ENCODE peak calls at places on chromosomes 11 and 22, in nine cellular contexts. L, I, R, O, T, C, U, D and K are unnamed samples.

GRCh38 chr11:66934971-66935779 is 23.0 kb downstream of the PC start:
- DNase-seq in I (no peak), C (no peak), R (peak), D (peak), T (no peak), L (no peak), O (no peak), U (no peak), K (no peak)

GRCh38 chr11:64324692-64325469 is 7.0 kb downstream of the PRDX5 start:
- DNase-seq in I (no peak), L (no peak), D (no peak), O (no peak), U (no peak), T (no peak), C (no peak), R (no peak), K (peak)

GRCh38 chr11:6326980-6327379 is 6.7 kb upstream of the CAVIN3 start:
- DNase-seq in R (no peak), O (no peak), I (no peak), T (no peak), D (no peak), U (no peak), C (no peak), L (no peak), K (no peak)

GRCh38 chr22:40324468-40325305 is 21.6 kb upstream of the ADSL start:
- DNase-seq in I (no peak), D (no peak), T (no peak), O (no peak), R (no peak), L (no peak), C (no peak), U (no peak), K (no peak)

GRCh38 chr11:132961453-132961852 is 570.8 kb downstream of the OPCML start:
- DNase-seq in T (no peak), C (no peak), R (no peak), L (no peak), U (no peak), D (no peak), O (no peak), I (no peak), K (no peak)

GRCh38 chr11:13210424-13210823 is 67.2 kb upstream of the BMAL1 start:
- DNase-seq in T (peak), R (peak), D (peak), L (peak), C (no peak), I (peak), O (peak), U (peak), K (no peak)

GRCh38 chr22:22817468-22818201 is 70.0 kb upstream of the IGLL5 start:
- DNase-seq in R (no peak), U (no peak), C (peak), I (no peak), T (no peak), O (no peak), D (peak), L (no peak), K (no peak)

GRCh38 chr11:2761131-2762030 is 61.6 kb upstream of the KCNQ1OT1 start:
- DNase-seq in U (no peak), D (no peak), I (peak), T (no peak), L (peak), C (peak), R (no peak), O (peak), K (no peak)

GRCh38 chr11:68751331-68751856 is at the start of gene TESMIN:
- DNase-seq in O (peak), U (peak), C (peak), L (peak), R (peak), I (peak), T (peak), D (peak), K (peak)

GRCh38 chr11:126390418-126390817 is 34.9 kb downstream of the ST3GAL4 start:
- DNase-seq in C (no peak), I (no peak), O (no peak), L (no peak), U (no peak), R (no peak), D (no peak), T (no peak), K (no peak)

GRCh38 chr11:120778692-120779490 is 245.0 kb upstream of the TBCEL start:
- DNase-seq in I (no peak), D (no peak), U (no peak), T (no peak), C (peak), R (no peak), L (no peak), O (no peak), K (no peak)

GRCh38 chr11:33542921-33543320 is 157.7 kb downstream of the C11orf91 start:
- DNase-seq in O (peak), T (peak), L (peak), R (peak), D (peak), C (peak), U (peak), I (no peak), K (no peak)

GRCh38 chr22:44807915-44808690 is 55.7 kb downstream of the ARHGAP8 start:
- DNase-seq in L (peak), O (no peak), T (peak), D (peak), I (no peak), U (no peak), C (no peak), R (no peak), K (no peak)

GRCh38 chr11:69018924-69019323 is 5.9 kb upstream of the MRGPRF start:
- DNase-seq in U (no peak), L (no peak), D (no peak), R (peak), I (no peak), O (no peak), C (no peak), T (no peak), K (no peak)

GRCh38 chr22:49972163-49973017 is 11.8 kb downstream of the PIM3 start:
- DNase-seq in O (peak), U (no peak), R (no peak), D (peak), I (peak), C (no peak), T (no peak), L (peak), K (no peak)

GRCh38 chr11:69686856-69687255 is 11.7 kb upstream of the LTO1 start:
- DNase-seq in I (no peak), R (no peak), L (no peak), C (no peak), O (no peak), D (no peak), T (no peak), U (no peak), K (peak)

GRCh38 chr11:28169816-28170215 is 61.6 kb downstream of the METTL15 start:
- DNase-seq in U (no peak), T (no peak), C (no peak), L (no peak), O (no peak), R (peak), D (no peak), I (no peak), K (no peak)

GRCh38 chr11:118198370-118198769 is 21.9 kb upstream of the SCN2B start:
- DNase-seq in D (peak), U (peak), T (peak), I (peak), C (no peak), L (peak), R (peak), O (peak), K (no peak)

GRCh38 chr11:2459016-2459725 is 14.4 kb downstream of the KCNQ1 start:
- DNase-seq in T (no peak), R (no peak), D (no peak), C (no peak), U (no peak), I (peak), O (no peak), L (no peak), K (no peak)

GRCh38 chr11:125284209-125284608 is 119.7 kb downstream of the PKNOX2 start:
- DNase-seq in R (no peak), O (no peak), D (no peak), L (no peak), T (no peak), C (no peak), I (no peak), U (no peak), K (no peak)

GRCh38 chr11:2553886-2554285 is 109.1 kb downstream of the KCNQ1 start:
- DNase-seq in I (no peak), T (no peak), D (no peak), O (no peak), R (no peak), L (no peak), C (no peak), U (no peak), K (no peak)

GRCh38 chr11:117479372-117479771 is 151.7 kb downstream of the CEP164 start:
- DNase-seq in C (no peak), O (no peak), R (no peak), U (no peak), T (no peak), L (no peak), I (no peak), D (peak), K (no peak)

GRCh38 chr22:18056161-18056666 is 21.6 kb upstream of the PEX26 start:
- DNase-seq in T (peak), U (peak), I (no peak), R (peak), O (no peak), D (no peak), C (no peak), L (peak), K (peak)

GRCh38 chr11:100637706-100638105 is 49.4 kb upstream of the ARHGAP42 start:
- DNase-seq in T (no peak), I (no peak), D (no peak), C (no peak), R (no peak), L (no peak), O (no peak), U (no peak), K (no peak)

GRCh38 chr11:87324817-87325489 is 287.2 kb downstream of the TMEM135 start:
- DNase-seq in D (no peak), L (no peak), T (no peak), I (no peak), R (peak), C (no peak), O (no peak), U (no peak), K (no peak)

GRCh38 chr11:1382429-1382828 is 7.3 kb upstream of the BRSK2 start:
- DNase-seq in I (no peak), O (no peak), C (no peak), T (no peak), D (no peak), R (no peak), U (no peak), L (peak), K (no peak)

GRCh38 chr11:2685566-2686359 is 14.0 kb downstream of the KCNQ1OT1 start:
- DNase-seq in O (no peak), L (no peak), D (no peak), R (no peak), U (no peak), C (no peak), T (no peak), I (peak), K (no peak)

GRCh38 chr11:27933992-27934829 is 173.7 kb downstream of the KIF18A start:
- DNase-seq in D (no peak), O (no peak), L (no peak), T (no peak), I (no peak), U (peak), R (peak), C (no peak), K (peak)

GRCh38 chr11:67558084-67558772 is 25.4 kb upstream of the GSTP1 start:
- DNase-seq in U (no peak), D (no peak), O (peak), L (peak), R (no peak), I (no peak), C (no peak), T (peak), K (no peak)

GRCh38 chr22:44957267-44957905 is 52.4 kb downstream of the PHF21B start:
- DNase-seq in O (no peak), U (no peak), I (no peak), D (no peak), R (peak), C (no peak), T (peak), L (no peak), K (no peak)

GRCh38 chr11:12303431-12304149 is 73.8 kb upstream of the PARVA start:
- DNase-seq in C (no peak), U (no peak), D (no peak), L (no peak), T (no peak), O (no peak), I (no peak), R (no peak), K (no peak)

GRCh38 chr11:68525930-68526329 is 65.4 kb downstream of the PPP6R3 start:
- DNase-seq in R (peak), L (no peak), D (no peak), I (no peak), U (no peak), O (no peak), C (no peak), T (no peak), K (peak)

GRCh38 chr11:17652556-17652955 is 66.8 kb upstream of the MYOD1 start:
- DNase-seq in I (no peak), U (no peak), D (no peak), R (no peak), T (no peak), C (no peak), O (no peak), L (no peak), K (no peak)

GRCh38 chr22:30282616-30283046 is 6.7 kb downstream of the CASTOR1 start:
- DNase-seq in R (no peak), U (no peak), D (no peak), T (no peak), L (no peak), I (no peak), C (no peak), O (no peak), K (no peak)

GRCh38 chr11:65445604-65446445 is 23.2 kb downstream of the NEAT1 start:
- DNase-seq in I (no peak), D (no peak), U (no peak), L (no peak), R (peak), T (no peak), O (no peak), C (no peak), K (peak)

GRCh38 chr22:31616315-31616980 is 45.6 kb downstream of the PISD start:
- DNase-seq in C (no peak), R (no peak), I (no peak), U (no peak), O (no peak), T (peak), D (no peak), L (peak), K (no peak)

GRCh38 chr11:116857936-116858335 is 20.5 kb upstream of the APOA1 start:
- DNase-seq in O (no peak), U (no peak), I (no peak), L (no peak), R (no peak), C (no peak), T (no peak), D (no peak), K (no peak)

GRCh38 chr11:61752117-61752924 is at the start of gene MYRF:
- DNase-seq in D (peak), O (peak), L (peak), T (no peak), I (no peak), U (no peak), R (peak), C (no peak), K (no peak)

DNA sequence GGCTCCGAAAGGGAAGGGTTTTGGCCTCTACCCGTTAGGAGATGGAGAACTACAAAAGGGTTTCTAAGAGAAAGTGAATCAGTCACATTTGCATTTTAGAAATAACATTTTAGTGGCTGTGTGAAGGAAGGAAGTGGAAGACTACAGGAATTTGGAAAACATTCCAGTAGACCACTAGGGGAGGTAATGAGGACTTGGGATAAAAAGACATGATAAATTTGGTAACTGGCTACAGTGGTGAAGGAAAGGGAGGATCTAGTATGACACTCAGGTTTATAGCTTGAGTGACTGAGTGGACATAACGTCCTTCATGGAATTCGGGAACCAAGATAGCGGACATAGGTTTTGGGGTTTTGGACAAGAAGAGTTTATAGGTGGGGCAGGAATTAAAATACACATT is 7.0 kb upstream of the RRM1 start:
- DNase-seq in I (no peak), R (peak), T (no peak), O (no peak), D (no peak), L (no peak), U (no peak), C (no peak), K (no peak)
- TF ChIP-seq CTCF in I (no peak), R (peak), T (no peak), O (no peak), D (peak), L (no peak), U (no peak), C (no peak), K (peak)

GRCh38 chr22:37416389-37416788 is 10.9 kb downstream of the ELFN2 start:
- DNase-seq in L (no peak), T (no peak), I (no peak), U (no peak), O (no peak), C (no peak), D (no peak), R (no peak), K (no peak)

GRCh38 chr22:37417737-37418348 is 9.4 kb downstream of the ELFN2 start:
- DNase-seq in O (no peak), D (no peak), T (no peak), C (no peak), L (no peak), I (no peak), R (peak), U (no peak), K (no peak)

GRCh38 chr22:37417264-37417663 is 10.0 kb downstream of the ELFN2 start:
- DNase-seq in I (no peak), L (no peak), R (no peak), O (no peak), D (no peak), U (no peak), T (no peak), C (no peak), K (no peak)

GRCh38 chr22:37415210-37415609 is 12.1 kb downstream of the ELFN2 start:
- DNase-seq in T (no peak), O (no peak), U (no peak), C (no peak), D (no peak), L (no peak), R (no peak), I (no peak), K (no peak)

GRCh38 chr22:37416806-37417205 is 10.5 kb downstream of the ELFN2 start:
- DNase-seq in U (no peak), R (no peak), L (no peak), O (no peak), I (no peak), C (no peak), D (no peak), T (no peak), K (no peak)
- H3K27ac ChIP-seq in U (no peak), R (no peak), L (no peak), O (no peak), I (no peak), C (no peak), D (no peak), T (no peak), K (no peak)

GRCh38 chr11:123560001-123560400 is 94.4 kb downstream of the SCN3B start:
- DNase-seq in U (no peak), L (peak), O (no peak), R (peak), T (no peak), I (no peak), C (no peak), D (no peak), K (no peak)
- TF ChIP-seq CTCF in U (no peak), L (no peak), O (no peak), R (no peak), T (no peak), I (no peak), C (no peak), D (no peak), K (no peak)

DNA sequence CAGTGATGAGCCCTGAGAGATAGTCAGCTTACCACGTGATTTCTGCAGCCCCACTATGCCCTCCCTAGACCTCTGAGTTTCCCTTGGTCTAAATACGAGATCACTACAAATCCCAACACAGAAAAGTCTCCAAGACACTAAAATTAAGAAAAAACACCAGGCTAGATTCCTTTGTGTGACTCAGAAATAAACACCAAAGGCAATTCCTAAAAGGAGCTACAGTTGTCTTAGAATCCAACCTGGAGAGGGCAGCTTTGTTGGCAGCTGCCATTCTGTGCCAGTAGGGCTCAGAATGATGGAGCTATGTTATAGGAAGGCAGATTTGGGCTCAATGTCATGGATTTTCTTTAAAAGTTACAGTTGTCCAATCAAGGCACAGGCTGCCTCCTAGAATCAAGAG is 37.1 kb upstream of the HMGXB4 start:
- DNase-seq in L (no peak), R (no peak), I (no peak), C (no peak), O (no peak), U (no peak), D (no peak), T (no peak), K (no peak)
- H3K27ac ChIP-seq in L (no peak), R (no peak), I (no peak), C (no peak), O (no peak), U (no peak), D (no peak), T (no peak), K (no peak)

GRCh38 chr11:77115181-77115611 is 12.6 kb downstream of the OMP start:
- DNase-seq in C (no peak), U (peak), O (no peak), T (no peak), R (no peak), I (no peak), L (no peak), D (peak), K (no peak)
- TF ChIP-seq CTCF in C (no peak), U (no peak), O (no peak), T (no peak), R (no peak), I (no peak), L (no peak), D (peak), K (no peak)

GRCh38 chr11:3901249-3902025 is 46.0 kb downstream of the STIM1 start:
- DNase-seq in O (no peak), I (no peak), U (no peak), C (no peak), T (no peak), R (no peak), L (no peak), D (no peak), K (no peak)

GRCh38 chr11:3905080-3905953 is 49.9 kb downstream of the STIM1 start:
- DNase-seq in U (peak), C (no peak), D (peak), L (no peak), T (peak), I (no peak), R (peak), O (peak), K (peak)

GRCh38 chr11:3904228-3904627 is 48.8 kb downstream of the STIM1 start:
- DNase-seq in R (no peak), T (no peak), L (no peak), U (no peak), D (no peak), I (no peak), C (no peak), O (peak), K (peak)

GRCh38 chr11:3903207-3903896 is 47.9 kb downstream of the STIM1 start:
- DNase-seq in L (no peak), T (no peak), O (no peak), C (no peak), R (no peak), I (no peak), U (no peak), D (no peak), K (no peak)

GRCh38 chr11:3902441-3902840 is 47.0 kb downstream of the STIM1 start:
- DNase-seq in C (no peak), U (no peak), T (no peak), I (no peak), R (no peak), O (no peak), L (no peak), D (no peak), K (no peak)
- H3K27ac ChIP-seq in C (no peak), U (no peak), T (no peak), I (peak), R (no peak), O (no peak), L (no peak), D (no peak), K (no peak)